ENCODE peak calls at places on chromosomes 2 and 18, in four cellular contexts. One of them, this sample, is unnamed.

GRCh38 chr18:902179-902718 is 2.4 kb upstream of the ADCYAP1 start:
- DNase-seq in K562: peak
- DNase-seq in HCT116: peak
- DNase-seq in H1: no peak
- DNase-seq in this sample: no peak

GRCh38 chr2:182915369-182916326 is 49.2 kb upstream of the FRZB start:
- DNase-seq in K562: no peak
- DNase-seq in HCT116: no peak
- DNase-seq in H1: no peak
- DNase-seq in this sample: no peak

GRCh38 chr2:156586621-156587020 is 150.4 kb downstream of the GPD2 start:
- DNase-seq in K562: no peak
- DNase-seq in HCT116: no peak
- DNase-seq in H1: no peak
- DNase-seq in this sample: no peak

GRCh38 chr2:10504370-10504993 is 56.4 kb upstream of the ODC1 start:
- DNase-seq in K562: no peak
- DNase-seq in HCT116: no peak
- DNase-seq in H1: no peak
- DNase-seq in this sample: no peak

GRCh38 chr2:173963323-173963816 is 1.8 kb downstream of the SP3 start:
- DNase-seq in K562: no peak
- DNase-seq in HCT116: no peak
- DNase-seq in H1: no peak
- DNase-seq in this sample: peak

GRCh38 chr2:128162266-128162665 is 71.3 kb downstream of the UGGT1 start:
- DNase-seq in K562: no peak
- DNase-seq in HCT116: no peak
- DNase-seq in H1: no peak
- DNase-seq in this sample: no peak

GRCh38 chr2:383173-383572 is 95.3 kb upstream of the ALKAL2 start:
- DNase-seq in K562: no peak
- DNase-seq in HCT116: no peak
- DNase-seq in H1: no peak
- DNase-seq in this sample: no peak

GRCh38 chr2:205218056-205218455 is 464.2 kb upstream of the NRP2 start:
- DNase-seq in K562: no peak
- DNase-seq in HCT116: no peak
- DNase-seq in H1: no peak
- DNase-seq in this sample: no peak

GRCh38 chr2:202033317-202034248 is at the start of gene FZD7:
- DNase-seq in K562: peak
- DNase-seq in HCT116: peak
- DNase-seq in H1: peak
- DNase-seq in this sample: peak

GRCh38 chr2:11696736-11697102 is 26.7 kb upstream of the NTSR2 start:
- DNase-seq in K562: no peak
- DNase-seq in HCT116: no peak
- DNase-seq in H1: no peak
- DNase-seq in this sample: no peak

GRCh38 chr2:15041429-15041837 is 408.9 kb downstream of the LRATD1 start:
- DNase-seq in K562: no peak
- DNase-seq in HCT116: no peak
- DNase-seq in H1: no peak
- DNase-seq in this sample: no peak

GRCh38 chr18:79511671-79512301 is 116.1 kb downstream of the NFATC1 start:
- DNase-seq in K562: no peak
- DNase-seq in HCT116: no peak
- DNase-seq in H1: no peak
- DNase-seq in this sample: no peak

DNA sequence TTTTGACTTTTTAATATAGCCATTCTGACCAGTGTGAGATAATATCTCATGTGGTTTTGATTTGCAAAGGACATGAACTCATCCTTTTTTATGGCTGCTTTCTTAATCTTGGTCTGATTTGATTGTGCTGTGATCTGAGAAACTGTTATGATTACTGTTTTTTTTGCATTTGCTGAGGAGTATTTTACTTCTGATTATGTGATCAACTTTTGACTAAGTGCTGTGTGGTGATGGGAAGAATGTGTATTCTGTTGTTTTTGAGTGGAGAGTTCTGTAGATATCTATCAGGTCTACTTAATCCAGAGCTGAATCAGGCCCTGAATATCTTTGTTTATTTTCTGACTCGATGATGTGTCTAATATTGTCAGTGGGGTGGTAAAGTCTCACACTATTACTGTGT is 16.8 kb downstream of the SP140L start:
- DNase-seq in K562: no peak
- DNase-seq in HCT116: no peak
- DNase-seq in H1: no peak
- DNase-seq in this sample: no peak
- TF ChIP-seq FOSL1 in K562: no peak
- TF ChIP-seq FOSL1 in HCT116: no peak
- TF ChIP-seq FOSL1 in H1: no peak
- TF ChIP-seq FOSL1 in this sample: no peak

DNA sequence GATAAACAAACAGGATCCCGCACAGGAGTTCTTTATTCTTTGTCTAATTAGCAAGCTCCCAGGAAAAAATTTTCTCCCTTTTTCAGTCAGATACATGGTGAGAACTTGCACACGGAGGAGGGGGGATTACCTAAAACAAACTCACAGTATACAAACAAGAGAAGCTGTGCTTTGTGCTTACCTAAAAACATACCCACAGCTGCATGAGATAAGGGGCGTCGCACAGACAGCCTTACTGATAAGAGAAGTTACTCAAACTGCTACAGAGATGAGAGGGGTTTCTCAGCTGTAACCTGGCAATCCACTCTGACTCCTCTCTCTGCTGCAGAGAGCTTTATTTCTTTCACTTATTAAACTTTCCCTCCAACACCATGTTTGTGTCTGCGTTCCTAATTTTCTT is 32.9 kb upstream of the ST3GAL5 start:
- DNase-seq in K562: peak
- DNase-seq in HCT116: no peak
- DNase-seq in H1: no peak
- DNase-seq in this sample: no peak
- TF ChIP-seq YY1 in K562: no peak
- TF ChIP-seq YY1 in HCT116: no peak
- TF ChIP-seq YY1 in H1: no peak
- TF ChIP-seq YY1 in this sample: no peak

GRCh38 chr2:239337877-239338484 is 62.8 kb downstream of the HDAC4 start:
- DNase-seq in K562: no peak
- DNase-seq in HCT116: no peak
- DNase-seq in H1: no peak
- DNase-seq in this sample: no peak
- TF ChIP-seq FOSL1 in K562: no peak
- TF ChIP-seq FOSL1 in HCT116: no peak
- TF ChIP-seq FOSL1 in H1: no peak
- TF ChIP-seq FOSL1 in this sample: no peak

GRCh38 chr2:75055820-75056675 is 97.6 kb downstream of the POLE4 start:
- DNase-seq in K562: no peak
- DNase-seq in HCT116: no peak
- DNase-seq in H1: peak
- DNase-seq in this sample: no peak
- TF ChIP-seq YY1 in K562: no peak
- TF ChIP-seq YY1 in HCT116: no peak
- TF ChIP-seq YY1 in H1: peak
- TF ChIP-seq YY1 in this sample: no peak

GRCh38 chr2:26649322-26649721 is 8.2 kb upstream of the CIB4 start:
- DNase-seq in K562: no peak
- DNase-seq in HCT116: no peak
- DNase-seq in H1: no peak
- DNase-seq in this sample: no peak
- TF ChIP-seq FOSL1 in K562: no peak
- TF ChIP-seq FOSL1 in HCT116: no peak
- TF ChIP-seq FOSL1 in H1: no peak
- TF ChIP-seq FOSL1 in this sample: no peak

GRCh38 chr18:25456284-25456683 is 104.3 kb upstream of the ZNF521 start:
- DNase-seq in K562: no peak
- DNase-seq in HCT116: no peak
- DNase-seq in H1: no peak
- DNase-seq in this sample: no peak

GRCh38 chr18:25454728-25455127 is 102.8 kb upstream of the ZNF521 start:
- DNase-seq in K562: no peak
- DNase-seq in HCT116: no peak
- DNase-seq in H1: no peak
- DNase-seq in this sample: no peak

GRCh38 chr18:25454270-25454659 is 102.3 kb upstream of the ZNF521 start:
- DNase-seq in K562: no peak
- DNase-seq in HCT116: no peak
- DNase-seq in H1: no peak
- DNase-seq in this sample: no peak

GRCh38 chr18:25451077-25451658 is 99.2 kb upstream of the ZNF521 start:
- DNase-seq in K562: no peak
- DNase-seq in HCT116: no peak
- DNase-seq in H1: no peak
- DNase-seq in this sample: no peak

DNA sequence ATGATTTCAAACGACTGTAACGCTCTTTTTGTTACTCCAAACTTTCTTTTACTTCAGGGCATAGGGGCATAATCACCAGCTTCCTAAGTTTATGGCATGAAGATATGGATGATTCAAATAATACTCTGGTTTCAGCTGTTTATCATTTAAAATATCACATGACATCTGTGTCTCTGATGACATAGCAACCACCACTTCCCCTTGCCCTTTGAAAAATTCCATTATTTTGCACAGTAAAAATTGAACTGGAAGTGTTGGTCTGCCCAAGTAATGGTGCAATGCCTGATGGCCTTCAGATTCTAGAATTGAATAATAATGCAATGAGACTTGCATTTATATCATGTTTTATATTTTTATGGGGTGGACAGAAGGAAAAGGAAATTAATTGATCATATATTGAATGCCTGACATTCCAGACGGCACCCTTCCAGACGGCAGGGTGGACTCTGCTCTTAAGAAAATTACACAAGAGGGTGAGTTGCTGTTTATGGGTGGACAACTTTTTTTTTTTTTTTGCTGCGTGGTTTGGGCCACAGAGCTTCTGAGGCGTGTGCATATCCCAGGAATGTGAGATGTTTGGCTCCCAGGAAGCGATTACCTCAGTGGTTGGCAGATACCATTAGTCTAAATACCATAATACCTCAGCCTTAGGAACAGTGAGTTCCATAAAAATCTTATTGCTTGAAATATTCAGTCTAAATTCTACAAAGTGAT is 101.7 kb upstream of the ZNF521 start:
- DNase-seq in K562: no peak
- DNase-seq in HCT116: no peak
- DNase-seq in H1: no peak
- DNase-seq in this sample: no peak
- TF ChIP-seq YY1 in K562: no peak
- TF ChIP-seq YY1 in HCT116: no peak
- TF ChIP-seq YY1 in H1: no peak
- TF ChIP-seq YY1 in this sample: no peak

GRCh38 chr2:79874015-79874414 is 361.2 kb downstream of the CTNNA2 start:
- DNase-seq in K562: no peak
- DNase-seq in HCT116: no peak
- DNase-seq in H1: no peak
- DNase-seq in this sample: no peak
- TF ChIP-seq FOSL1 in K562: no peak
- TF ChIP-seq FOSL1 in HCT116: no peak
- TF ChIP-seq FOSL1 in H1: no peak
- TF ChIP-seq FOSL1 in this sample: no peak

DNA sequence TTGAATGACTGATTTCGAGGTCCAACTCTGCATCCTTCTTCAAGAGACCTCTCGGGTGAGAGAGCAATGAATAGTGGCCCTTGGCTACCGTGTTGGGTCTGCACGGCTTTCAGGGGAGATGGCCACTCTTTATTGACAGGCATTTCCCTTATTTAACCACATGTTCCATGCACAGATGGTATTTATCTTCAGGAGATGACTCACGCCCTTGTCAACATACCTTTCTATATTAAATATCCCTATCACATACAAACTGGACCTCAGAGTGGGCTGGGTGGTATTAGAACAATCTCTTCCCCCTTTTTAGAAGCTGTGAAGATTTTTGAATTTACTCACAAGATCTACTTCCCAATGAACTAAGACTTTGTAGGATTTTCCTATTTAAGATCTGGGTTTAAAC is 109.6 kb upstream of the CDC42EP3 start:
- DNase-seq in K562: no peak
- DNase-seq in HCT116: no peak
- DNase-seq in H1: no peak
- DNase-seq in this sample: no peak
- TF ChIP-seq YY1 in K562: no peak
- TF ChIP-seq YY1 in HCT116: no peak
- TF ChIP-seq YY1 in H1: no peak
- TF ChIP-seq YY1 in this sample: no peak

GRCh38 chr18:23835506-23835905 is 146.3 kb downstream of the LAMA3 start:
- DNase-seq in K562: no peak
- DNase-seq in HCT116: no peak
- DNase-seq in H1: no peak
- DNase-seq in this sample: no peak

GRCh38 chr18:23842305-23842704 is 153.1 kb downstream of the LAMA3 start:
- DNase-seq in K562: no peak
- DNase-seq in HCT116: no peak
- DNase-seq in H1: no peak
- DNase-seq in this sample: no peak

GRCh38 chr18:23837591-23837990 is 148.3 kb downstream of the LAMA3 start:
- DNase-seq in K562: no peak
- DNase-seq in HCT116: no peak
- DNase-seq in H1: no peak
- DNase-seq in this sample: no peak

GRCh38 chr18:23838233-23838632 is 149.0 kb downstream of the LAMA3 start:
- DNase-seq in K562: no peak
- DNase-seq in HCT116: no peak
- DNase-seq in H1: no peak
- DNase-seq in this sample: no peak

DNA sequence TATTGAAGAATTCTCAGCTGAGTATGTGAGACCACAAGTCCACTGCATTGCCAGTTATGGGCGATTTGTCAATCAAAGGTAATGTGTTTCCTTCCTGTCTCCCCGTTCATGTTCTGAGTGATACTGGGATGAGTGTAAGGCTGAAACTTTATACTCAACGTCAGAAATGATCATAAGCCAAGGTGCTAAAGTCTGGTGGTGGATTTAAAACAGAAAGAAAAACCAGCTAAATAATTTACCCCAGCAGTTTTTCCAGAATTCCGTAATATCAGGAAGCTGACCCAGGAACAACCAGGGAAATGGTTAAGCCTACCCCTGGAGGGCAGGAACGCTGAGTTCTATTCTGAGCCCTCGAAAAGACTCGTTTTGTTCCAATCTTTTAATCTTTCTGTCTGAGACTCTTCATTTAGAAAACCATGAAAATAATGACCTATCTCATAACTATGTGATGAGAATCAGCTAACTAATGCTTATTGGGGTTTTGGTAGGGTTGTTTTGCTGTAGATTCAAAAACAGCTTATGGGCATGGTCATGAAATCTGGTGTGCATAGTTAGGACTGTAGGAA is 149.6 kb downstream of the LAMA3 start:
- DNase-seq in K562: no peak
- DNase-seq in HCT116: no peak
- DNase-seq in H1: no peak
- DNase-seq in this sample: no peak
- TF ChIP-seq FOSL1 in K562: no peak
- TF ChIP-seq FOSL1 in HCT116: no peak
- TF ChIP-seq FOSL1 in H1: no peak
- TF ChIP-seq FOSL1 in this sample: no peak